ENCODE peak calls at places on chromosome 9, in five cellular contexts. J is IMR-90, I is hepatocyte, F is spleen, Z is GM12865. O is an unnamed sample.

GRCh38 chr9:132631280-132631679 is 38.5 kb downstream of the DDX31 start:
- DNase-seq in J (peak), I (no peak), F (no peak), Z (no peak), O (no peak)

GRCh38 chr9:131837316-131837715 is 97.4 kb upstream of the RAPGEF1 start:
- DNase-seq in J (no peak), I (peak), F (no peak), Z (no peak), O (no peak)

GRCh38 chr9:2180171-2180570 is 165.0 kb downstream of the SMARCA2 start:
- DNase-seq in J (no peak), I (no peak), F (no peak), Z (no peak), O (no peak)

GRCh38 chr9:72951520-72952393 is 1.1 kb downstream of the ALDH1A1 start:
- DNase-seq in J (no peak), I (no peak), F (no peak), Z (no peak), O (no peak)

GRCh38 chr9:132090771-132091170 is 11.1 kb upstream of the MED27 start:
- DNase-seq in J (no peak), I (no peak), F (no peak), Z (no peak), O (no peak)

GRCh38 chr9:136567651-136568287 is 21.9 kb upstream of the NOTCH1 start:
- DNase-seq in J (peak), I (peak), F (no peak), Z (no peak), O (no peak)

GRCh38 chr9:137314561-137315560 is 12.8 kb upstream of the NRARP start:
- DNase-seq in J (no peak), I (peak), F (peak), Z (no peak), O (no peak)

GRCh38 chr9:5510360-5510931 is at the start of gene PDCD1LG2:
- DNase-seq in J (peak), I (no peak), F (no peak), Z (peak), O (no peak)

GRCh38 chr9:116945817-116946216 is 258.7 kb downstream of the TRIM32 start:
- DNase-seq in J (no peak), I (no peak), F (no peak), Z (peak), O (no peak)

GRCh38 chr9:134462304-134462703 is 136.0 kb downstream of the RXRA start:
- DNase-seq in J (no peak), I (no peak), F (no peak), Z (no peak), O (no peak)

GRCh38 chr9:134171316-134172197 is 7.2 kb upstream of the RNU6ATAC start:
- DNase-seq in J (peak), I (peak), F (peak), Z (no peak), O (no peak)

GRCh38 chr9:101326501-101326900 is 58.3 kb downstream of the BAAT start:
- DNase-seq in J (no peak), I (no peak), F (no peak), Z (no peak), O (no peak)

GRCh38 chr9:26244661-26245060 is 566.4 kb upstream of the TUSC1 start:
- DNase-seq in J (no peak), I (no peak), F (no peak), Z (no peak), O (no peak)

GRCh38 chr9:72703574-72703973 is 182.2 kb downstream of the TMC1 start:
- DNase-seq in J (peak), I (no peak), F (no peak), Z (peak), O (no peak)

DNA sequence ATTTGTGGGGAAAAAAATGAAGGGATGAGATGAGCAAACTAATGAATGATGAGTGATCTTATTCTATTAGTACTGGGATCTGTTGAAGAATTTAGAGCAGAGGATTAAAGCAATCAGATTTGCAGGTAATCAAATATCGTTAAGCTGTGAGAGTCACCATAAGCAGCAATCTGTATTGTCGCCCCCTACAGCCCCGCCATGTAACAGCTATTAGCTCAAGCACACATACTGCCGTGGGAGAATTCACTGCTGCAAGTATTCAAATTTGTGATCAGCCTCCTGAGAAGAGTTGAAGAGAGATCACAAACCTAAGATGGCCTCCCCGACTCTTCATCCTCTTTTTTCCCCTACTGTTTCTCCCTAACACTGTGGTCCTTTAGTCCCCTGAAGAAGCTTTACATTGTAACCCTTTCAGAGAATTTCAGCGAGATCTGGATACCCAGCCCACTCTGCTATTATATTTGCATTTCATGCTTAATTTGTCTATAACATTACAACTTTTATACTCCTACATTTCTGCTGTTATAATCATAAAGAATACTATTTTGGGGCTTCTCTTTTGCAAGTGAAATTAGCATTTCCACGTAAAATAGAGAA is 28.5 kb upstream of the PHF24 start:
- DNase-seq in J (peak), I (peak), F (no peak), Z (peak), O (no peak)
- TF ChIP-seq CTCF in J (peak), I (peak), F (no peak), Z (peak), O (peak)

GRCh38 chr9:87781331-87781730 is 55.4 kb downstream of the CTSL start:
- DNase-seq in J (no peak), I (no peak), F (no peak), Z (no peak), O (no peak)
- TF ChIP-seq CTCF in J (no peak), I (no peak), F (no peak), Z (no peak), O (no peak)

GRCh38 chr9:22813520-22813919 is 366.9 kb downstream of the DMRTA1 start:
- DNase-seq in J (peak), I (peak), F (no peak), Z (peak), O (no peak)
- TF ChIP-seq CTCF in J (peak), I (peak), F (no peak), Z (peak), O (peak)

GRCh38 chr9:126296687-126297086 is 29.9 kb upstream of the MVB12B start:
- DNase-seq in J (no peak), I (no peak), F (no peak), Z (no peak), O (no peak)
- TF ChIP-seq CTCF in J (no peak), I (no peak), F (no peak), Z (no peak), O (no peak)

GRCh38 chr9:93115486-93115885 is 18.6 kb downstream of the NINJ1 start:
- DNase-seq in J (no peak), I (no peak), F (no peak), Z (no peak), O (peak)

GRCh38 chr9:93116049-93116961 is 17.7 kb downstream of the NINJ1 start:
- DNase-seq in J (peak), I (peak), F (peak), Z (no peak), O (peak)

GRCh38 chr9:93114984-93115335 is 18.9 kb downstream of the CARD19 start:
- DNase-seq in J (no peak), I (no peak), F (no peak), Z (no peak), O (no peak)

GRCh38 chr9:93112864-93113389 is 16.9 kb downstream of the CARD19 start:
- DNase-seq in J (no peak), I (no peak), F (peak), Z (no peak), O (peak)

GRCh38 chr9:93114169-93114983 is 18.4 kb downstream of the CARD19 start:
- DNase-seq in J (no peak), I (no peak), F (peak), Z (no peak), O (peak)
- TF ChIP-seq CTCF in J (no peak), I (no peak), F (no peak), Z (no peak), O (no peak)